ENCODE peak calls at places on chromosomes 2 and 18, in seven cellular contexts. V is activated CD8-positive, alpha-beta memory T cell treated with anti-CD3 and anti-CD28 coated beads for 4 hours; P is cardiac fibroblast; M is CD8-positive, alpha-beta T cell; B is posterior vena cava; Y is memory B cell; O is activated CD4-positive, CD25-positive, alpha-beta regulatory T cell. K is an unnamed sample.

GRCh38 chr18:77131100-77131651 is 1.4 kb downstream of the MBP start:
- DNase-seq in V (no peak), P (no peak), M (no peak), B (peak), Y (peak), O (no peak), K (peak)

GRCh38 chr2:158904620-158905177 is 63.7 kb upstream of the TANC1 start:
- DNase-seq in V (no peak), P (no peak), M (no peak), B (no peak), Y (no peak), O (no peak), K (no peak)

GRCh38 chr2:109243526-109244425 is 114.8 kb downstream of the SH3RF3 start:
- DNase-seq in V (no peak), P (peak), M (no peak), B (no peak), Y (no peak), O (no peak), K (peak)

GRCh38 chr2:72843301-72843700 is 17.5 kb upstream of the EXOC6B start:
- DNase-seq in V (no peak), P (no peak), M (no peak), B (no peak), Y (no peak), O (no peak), K (no peak)

GRCh38 chr2:25976884-25977741 is 5.2 kb downstream of the KIF3C start:
- DNase-seq in V (no peak), P (peak), M (no peak), B (peak), Y (no peak), O (no peak), K (no peak)

GRCh38 chr2:192029089-192029488 is 165.6 kb downstream of the TMEFF2 start:
- DNase-seq in V (no peak), P (peak), M (no peak), B (no peak), Y (no peak), O (no peak), K (no peak)

GRCh38 chr2:216856666-216857065 is 3.2 kb downstream of the TNP1 start:
- DNase-seq in V (no peak), P (no peak), M (no peak), B (no peak), Y (no peak), O (no peak), K (no peak)

GRCh38 chr18:25737710-25738251 is 352.6 kb downstream of the SS18 start:
- DNase-seq in V (no peak), P (peak), M (no peak), B (no peak), Y (no peak), O (no peak), K (no peak)

GRCh38 chr2:120442923-120443571 is 97.1 kb downstream of the INHBB start:
- DNase-seq in V (no peak), P (no peak), M (no peak), B (peak), Y (no peak), O (no peak), K (peak)

GRCh38 chr18:8140841-8141501 is 468.3 kb upstream of the RAB12 start:
- DNase-seq in V (no peak), P (peak), M (no peak), B (no peak), Y (no peak), O (no peak), K (no peak)